ENCODE peak calls at places on chromosomes 11 and 22, in ten cellular contexts. One of them, this sample, is unnamed.

GRCh38 chr11:57325735-57326048 is 940 bp upstream of the TNKS1BP1 start:
- DNase-seq in body of pancreas: peak
- DNase-seq in hepatocyte: peak
- DNase-seq in breast epithelium: no peak
- DNase-seq in heart right ventricle: peak
- DNase-seq in cardiac fibroblast: peak
- DNase-seq in endodermal cell: no peak
- DNase-seq in heart left ventricle: peak
- DNase-seq in IMR-90: no peak
- DNase-seq in thoracic aorta: no peak
- DNase-seq in this sample: no peak

GRCh38 chr11:35815556-35816315 is 128.1 kb upstream of the LDLRAD3 start:
- DNase-seq in heart left ventricle: peak
- DNase-seq in breast epithelium: no peak
- DNase-seq in body of pancreas: peak
- DNase-seq in thoracic aorta: no peak
- DNase-seq in IMR-90: peak
- DNase-seq in hepatocyte: peak
- DNase-seq in endodermal cell: no peak
- DNase-seq in heart right ventricle: peak
- DNase-seq in cardiac fibroblast: peak
- DNase-seq in this sample: no peak

GRCh38 chr11:82775736-82776346 is 42.2 kb upstream of the FAM181B start:
- DNase-seq in breast epithelium: no peak
- DNase-seq in cardiac fibroblast: peak
- DNase-seq in endodermal cell: peak
- DNase-seq in body of pancreas: no peak
- DNase-seq in thoracic aorta: no peak
- DNase-seq in hepatocyte: peak
- DNase-seq in heart right ventricle: no peak
- DNase-seq in heart left ventricle: no peak
- DNase-seq in IMR-90: peak
- DNase-seq in this sample: peak

GRCh38 chr11:110190885-110191284 is 97.7 kb downstream of the ZC3H12C start:
- DNase-seq in heart right ventricle: no peak
- DNase-seq in heart left ventricle: no peak
- DNase-seq in cardiac fibroblast: no peak
- DNase-seq in thoracic aorta: no peak
- DNase-seq in breast epithelium: no peak
- DNase-seq in body of pancreas: no peak
- DNase-seq in endodermal cell: no peak
- DNase-seq in hepatocyte: no peak
- DNase-seq in IMR-90: no peak
- DNase-seq in this sample: no peak

GRCh38 chr11:19962795-19963163 is 197.5 kb downstream of the DBX1 start:
- DNase-seq in cardiac fibroblast: peak
- DNase-seq in IMR-90: peak
- DNase-seq in hepatocyte: no peak
- DNase-seq in endodermal cell: no peak
- DNase-seq in breast epithelium: no peak
- DNase-seq in thoracic aorta: no peak
- DNase-seq in body of pancreas: no peak
- DNase-seq in heart right ventricle: no peak
- DNase-seq in heart left ventricle: no peak
- DNase-seq in this sample: no peak

GRCh38 chr11:44574620-44575287 is 9.3 kb downstream of the CD82 start:
- DNase-seq in breast epithelium: no peak
- DNase-seq in cardiac fibroblast: peak
- DNase-seq in thoracic aorta: no peak
- DNase-seq in IMR-90: peak
- DNase-seq in heart left ventricle: no peak
- DNase-seq in heart right ventricle: no peak
- DNase-seq in hepatocyte: no peak
- DNase-seq in body of pancreas: no peak
- DNase-seq in endodermal cell: no peak
- DNase-seq in this sample: no peak

GRCh38 chr11:19577849-19578619 is 134.6 kb upstream of the NAV2 start:
- DNase-seq in cardiac fibroblast: peak
- DNase-seq in heart left ventricle: peak
- DNase-seq in breast epithelium: no peak
- DNase-seq in endodermal cell: no peak
- DNase-seq in body of pancreas: peak
- DNase-seq in IMR-90: peak
- DNase-seq in hepatocyte: peak
- DNase-seq in thoracic aorta: peak
- DNase-seq in heart right ventricle: peak
- DNase-seq in this sample: no peak

GRCh38 chr11:95242990-95243590 is 12.1 kb upstream of the SESN3 start:
- DNase-seq in IMR-90: no peak
- DNase-seq in thoracic aorta: no peak
- DNase-seq in hepatocyte: no peak
- DNase-seq in body of pancreas: no peak
- DNase-seq in cardiac fibroblast: no peak
- DNase-seq in heart left ventricle: no peak
- DNase-seq in breast epithelium: no peak
- DNase-seq in endodermal cell: no peak
- DNase-seq in heart right ventricle: no peak
- DNase-seq in this sample: no peak

GRCh38 chr11:27215471-27216267 is 147.3 kb downstream of the CCDC34 start:
- DNase-seq in heart left ventricle: peak
- DNase-seq in hepatocyte: no peak
- DNase-seq in endodermal cell: peak
- DNase-seq in cardiac fibroblast: peak
- DNase-seq in thoracic aorta: no peak
- DNase-seq in IMR-90: no peak
- DNase-seq in body of pancreas: peak
- DNase-seq in heart right ventricle: peak
- DNase-seq in breast epithelium: no peak
- DNase-seq in this sample: no peak

GRCh38 chr11:5380740-5381342 is 2.8 kb upstream of the OR51M1 start:
- DNase-seq in heart left ventricle: peak
- DNase-seq in endodermal cell: peak
- DNase-seq in breast epithelium: peak
- DNase-seq in body of pancreas: peak
- DNase-seq in IMR-90: peak
- DNase-seq in cardiac fibroblast: peak
- DNase-seq in thoracic aorta: no peak
- DNase-seq in heart right ventricle: peak
- DNase-seq in hepatocyte: peak
- DNase-seq in this sample: peak

GRCh38 chr11:114738954-114739353 is 60.6 kb downstream of the NXPE2 start:
- DNase-seq in endodermal cell: peak
- DNase-seq in body of pancreas: peak
- DNase-seq in breast epithelium: no peak
- DNase-seq in hepatocyte: peak
- DNase-seq in thoracic aorta: no peak
- DNase-seq in cardiac fibroblast: peak
- DNase-seq in heart right ventricle: peak
- DNase-seq in IMR-90: peak
- DNase-seq in heart left ventricle: no peak
- DNase-seq in this sample: peak

GRCh38 chr22:49182416-49182815 is 645.3 kb downstream of the BRD1 start:
- DNase-seq in IMR-90: no peak
- DNase-seq in heart left ventricle: no peak
- DNase-seq in breast epithelium: no peak
- DNase-seq in hepatocyte: no peak
- DNase-seq in heart right ventricle: no peak
- DNase-seq in thoracic aorta: no peak
- DNase-seq in endodermal cell: no peak
- DNase-seq in body of pancreas: no peak
- DNase-seq in cardiac fibroblast: no peak
- DNase-seq in this sample: no peak

GRCh38 chr22:37999640-38000272 is 15.4 kb upstream of the SOX10 start:
- DNase-seq in body of pancreas: peak
- DNase-seq in endodermal cell: no peak
- DNase-seq in breast epithelium: no peak
- DNase-seq in heart left ventricle: no peak
- DNase-seq in cardiac fibroblast: peak
- DNase-seq in hepatocyte: no peak
- DNase-seq in heart right ventricle: no peak
- DNase-seq in thoracic aorta: peak
- DNase-seq in IMR-90: peak
- DNase-seq in this sample: no peak

GRCh38 chr11:15942126-15942525 is 414.2 kb downstream of the SOX6 start:
- DNase-seq in endodermal cell: no peak
- DNase-seq in thoracic aorta: no peak
- DNase-seq in heart left ventricle: no peak
- DNase-seq in IMR-90: no peak
- DNase-seq in breast epithelium: no peak
- DNase-seq in hepatocyte: no peak
- DNase-seq in body of pancreas: no peak
- DNase-seq in heart right ventricle: no peak
- DNase-seq in cardiac fibroblast: no peak
- DNase-seq in this sample: no peak

GRCh38 chr22:41862160-41862529 is 29.2 kb downstream of the SREBF2 start:
- DNase-seq in endodermal cell: no peak
- DNase-seq in heart right ventricle: no peak
- DNase-seq in hepatocyte: peak
- DNase-seq in cardiac fibroblast: peak
- DNase-seq in IMR-90: peak
- DNase-seq in body of pancreas: no peak
- DNase-seq in thoracic aorta: no peak
- DNase-seq in heart left ventricle: no peak
- DNase-seq in breast epithelium: no peak
- DNase-seq in this sample: peak

DNA sequence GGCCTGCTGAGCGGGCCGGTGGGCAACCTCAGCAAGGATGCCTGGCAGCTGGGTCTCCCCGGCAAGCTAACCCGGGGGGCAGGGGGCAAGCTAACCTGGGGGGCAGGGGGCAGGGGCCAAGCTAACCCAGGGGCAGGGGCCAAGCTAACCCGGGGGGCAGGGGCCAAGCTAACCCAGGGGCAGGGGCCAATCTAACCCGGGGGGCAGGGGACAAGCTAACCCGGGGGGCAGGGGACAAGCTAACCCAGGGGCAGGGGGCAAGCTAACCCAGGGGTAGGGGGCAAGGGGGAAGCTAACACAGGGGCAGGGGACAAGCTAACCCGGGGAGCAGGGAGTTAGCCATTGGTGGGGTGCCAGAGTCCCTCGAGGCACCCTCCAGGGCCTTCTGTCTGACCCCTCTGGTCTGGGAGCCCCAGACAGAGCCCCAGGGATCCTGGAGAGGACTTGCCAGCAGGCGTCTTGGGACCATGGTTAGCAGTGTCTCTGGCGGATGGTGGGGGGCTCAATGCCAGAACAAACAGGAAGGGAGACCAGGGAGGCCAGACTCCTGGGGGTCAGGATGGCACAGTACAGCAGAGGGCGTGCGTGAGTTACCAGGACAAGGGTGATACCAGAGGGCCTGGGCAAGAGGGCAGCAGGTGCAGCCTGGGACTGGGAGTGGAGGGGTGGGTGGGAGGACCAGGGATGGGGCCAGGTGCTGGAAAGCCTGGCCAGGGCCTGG is 16.1 kb downstream of the IGF2 start:
- DNase-seq in hepatocyte: no peak
- DNase-seq in breast epithelium: no peak
- DNase-seq in endodermal cell: no peak
- DNase-seq in heart left ventricle: no peak
- DNase-seq in IMR-90: no peak
- DNase-seq in thoracic aorta: no peak
- DNase-seq in heart right ventricle: no peak
- DNase-seq in body of pancreas: no peak
- DNase-seq in cardiac fibroblast: no peak
- DNase-seq in this sample: no peak
- TF ChIP-seq CTCF in hepatocyte: no peak
- TF ChIP-seq CTCF in breast epithelium: no peak
- TF ChIP-seq CTCF in endodermal cell: no peak
- TF ChIP-seq CTCF in heart left ventricle: no peak
- TF ChIP-seq CTCF in IMR-90: no peak
- TF ChIP-seq CTCF in thoracic aorta: no peak
- TF ChIP-seq CTCF in heart right ventricle: no peak
- TF ChIP-seq CTCF in body of pancreas: no peak
- TF ChIP-seq CTCF in cardiac fibroblast: no peak
- TF ChIP-seq CTCF in this sample: no peak

GRCh38 chr11:69044111-69045013 is 4.4 kb upstream of the TPCN2 start:
- DNase-seq in body of pancreas: peak
- DNase-seq in heart left ventricle: peak
- DNase-seq in IMR-90: peak
- DNase-seq in thoracic aorta: no peak
- DNase-seq in hepatocyte: peak
- DNase-seq in heart right ventricle: peak
- DNase-seq in cardiac fibroblast: peak
- DNase-seq in breast epithelium: peak
- DNase-seq in endodermal cell: peak
- DNase-seq in this sample: no peak
- H3K4me3 ChIP-seq in body of pancreas: no peak
- H3K4me3 ChIP-seq in heart left ventricle: no peak
- H3K4me3 ChIP-seq in IMR-90: no peak
- H3K4me3 ChIP-seq in thoracic aorta: no peak
- H3K4me3 ChIP-seq in hepatocyte: no peak
- H3K4me3 ChIP-seq in heart right ventricle: no peak
- H3K4me3 ChIP-seq in cardiac fibroblast: no peak
- H3K4me3 ChIP-seq in breast epithelium: no peak
- H3K4me3 ChIP-seq in endodermal cell: no peak
- H3K4me3 ChIP-seq in this sample: no peak

DNA sequence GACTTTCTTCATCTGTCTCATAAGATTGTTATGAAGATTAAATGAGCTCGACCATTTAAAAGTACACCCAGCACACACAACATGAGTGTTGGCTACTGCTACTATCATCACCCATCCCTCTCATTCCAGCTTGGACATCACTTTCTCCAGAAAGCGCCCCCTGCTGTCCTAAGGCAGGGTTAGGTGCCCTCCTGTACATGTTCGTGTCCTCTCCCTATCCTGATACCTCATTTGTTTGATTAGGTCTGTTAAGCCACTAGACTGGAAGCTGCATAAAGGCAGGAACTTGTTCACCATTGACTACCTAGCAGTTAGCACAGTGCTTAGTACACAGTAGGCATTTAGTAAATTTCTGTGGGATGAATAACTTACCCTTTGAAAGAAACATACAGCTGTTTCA is 85.5 kb downstream of the ENTHD1 start:
- DNase-seq in cardiac fibroblast: peak
- DNase-seq in body of pancreas: no peak
- DNase-seq in hepatocyte: no peak
- DNase-seq in breast epithelium: no peak
- DNase-seq in endodermal cell: peak
- DNase-seq in heart right ventricle: no peak
- DNase-seq in heart left ventricle: no peak
- DNase-seq in thoracic aorta: no peak
- DNase-seq in IMR-90: peak
- DNase-seq in this sample: no peak
- TF ChIP-seq CTCF in cardiac fibroblast: peak
- TF ChIP-seq CTCF in body of pancreas: no peak
- TF ChIP-seq CTCF in hepatocyte: peak
- TF ChIP-seq CTCF in breast epithelium: no peak
- TF ChIP-seq CTCF in endodermal cell: peak
- TF ChIP-seq CTCF in heart right ventricle: peak
- TF ChIP-seq CTCF in heart left ventricle: no peak
- TF ChIP-seq CTCF in thoracic aorta: no peak
- TF ChIP-seq CTCF in IMR-90: peak
- TF ChIP-seq CTCF in this sample: peak

DNA sequence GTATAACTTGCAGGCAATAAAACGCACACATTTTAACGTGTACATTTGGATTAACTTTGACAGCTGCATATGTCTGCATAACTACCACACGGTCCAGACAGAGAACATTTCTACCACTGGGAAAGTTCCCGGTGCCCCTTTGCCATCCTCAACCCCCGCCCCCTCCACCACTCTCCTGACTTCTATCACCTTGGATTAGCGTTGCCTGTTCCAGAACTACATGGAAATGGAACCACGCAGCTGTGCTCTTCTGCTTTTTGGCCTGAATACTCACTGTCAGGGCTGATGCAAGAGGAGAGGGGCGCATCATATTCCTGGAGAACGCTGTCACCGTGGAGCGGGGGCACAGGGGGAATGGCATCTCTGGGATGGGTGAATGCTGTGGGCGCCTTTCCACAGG is 62.1 kb downstream of the LRP5 start:
- DNase-seq in heart right ventricle: no peak
- DNase-seq in thoracic aorta: no peak
- DNase-seq in cardiac fibroblast: peak
- DNase-seq in hepatocyte: no peak
- DNase-seq in body of pancreas: no peak
- DNase-seq in heart left ventricle: no peak
- DNase-seq in IMR-90: peak
- DNase-seq in breast epithelium: no peak
- DNase-seq in endodermal cell: no peak
- DNase-seq in this sample: no peak
- H3K4me3 ChIP-seq in heart right ventricle: no peak
- H3K4me3 ChIP-seq in thoracic aorta: peak
- H3K4me3 ChIP-seq in cardiac fibroblast: no peak
- H3K4me3 ChIP-seq in hepatocyte: no peak
- H3K4me3 ChIP-seq in body of pancreas: no peak
- H3K4me3 ChIP-seq in heart left ventricle: no peak
- H3K4me3 ChIP-seq in IMR-90: no peak
- H3K4me3 ChIP-seq in breast epithelium: no peak
- H3K4me3 ChIP-seq in endodermal cell: no peak
- H3K4me3 ChIP-seq in this sample: no peak